ENCODE peak calls at places on chromosomes 7 and 10, in six cellular contexts. T is right lobe of liver; W is endothelial cell of umbilical vein; H is CD4-positive, alpha-beta memory T cell; R is kidney; K is GM23338. O is an unnamed sample. For H3K4me1, the result is how much of the 10 kb centered on the place peaks cover.

GRCh38 chr10:71527135-71527534 is 130.4 kb downstream of the CDH23 start:
- DNase-seq in T (peak), W (no peak), H (no peak), R (peak), K (no peak), O (no peak)

GRCh38 chr7:107236857-107237256 is 68.1 kb downstream of the HBP1 start:
- DNase-seq in T (no peak), W (no peak), H (no peak), R (no peak), K (no peak), O (no peak)

GRCh38 chr7:55438765-55439525 is 73.8 kb downstream of the LANCL2 start:
- DNase-seq in T (no peak), W (peak), H (no peak), R (peak), K (no peak), O (no peak)

GRCh38 chr7:107322015-107322414 is 147.8 kb upstream of the GPR22 start:
- DNase-seq in T (no peak), W (no peak), H (no peak), R (no peak), K (no peak), O (no peak)

GRCh38 chr7:80372415-80372814 is 139.4 kb downstream of the GNAT3 start:
- DNase-seq in T (no peak), W (no peak), H (no peak), R (no peak), K (peak), O (no peak)

GRCh38 chr10:71084061-71084817 is 128.1 kb upstream of the UNC5B start:
- DNase-seq in T (no peak), W (no peak), H (no peak), R (peak), K (no peak), O (no peak)

GRCh38 chr7:121605297-121605640 is 209.2 kb upstream of the FAM3C start:
- DNase-seq in T (no peak), W (no peak), H (no peak), R (no peak), K (no peak), O (no peak)

GRCh38 chr10:123564631-123565030 is 101.5 kb upstream of the GPR26 start:
- DNase-seq in T (no peak), W (no peak), H (no peak), R (no peak), K (no peak), O (no peak)

GRCh38 chr7:54888067-54888735 is 129.2 kb upstream of the SEC61G start:
- DNase-seq in T (peak), W (no peak), H (no peak), R (no peak), K (peak), O (no peak)

GRCh38 chr10:72800000-72800740 is 93.4 kb upstream of the OIT3 start:
- DNase-seq in T (no peak), W (peak), H (no peak), R (no peak), K (peak), O (no peak)

GRCh38 chr10:28903063-28903462 is 225.7 kb downstream of the BAMBI start:
- DNase-seq in T (no peak), W (no peak), H (no peak), R (no peak), K (no peak), O (no peak)

GRCh38 chr10:43284341-43284910 is 17.6 kb upstream of the RASGEF1A start:
- DNase-seq in T (no peak), W (no peak), H (no peak), R (no peak), K (peak), O (no peak)

GRCh38 chr7:1086588-1087461 is 1.1 kb upstream of the GPER1 start:
- DNase-seq in T (peak), W (peak), H (peak), R (peak), K (peak), O (peak)

GRCh38 chr10:91389636-91390512 is 20.3 kb upstream of the HECTD2 start:
- DNase-seq in T (no peak), W (peak), H (peak), R (no peak), K (peak), O (no peak)

GRCh38 chr7:149322737-149323136 is 60.7 kb downstream of the ZNF783 start:
- DNase-seq in T (no peak), W (no peak), H (no peak), R (no peak), K (no peak), O (no peak)

GRCh38 chr10:132643709-132644543 is 106.3 kb downstream of the INPP5A start:
- DNase-seq in T (no peak), W (no peak), H (no peak), R (no peak), K (no peak), O (peak)

GRCh38 chr10:23439920-23440875 is 1.3 kb downstream of the OTUD1 start:
- DNase-seq in T (peak), W (peak), H (no peak), R (peak), K (peak), O (peak)

GRCh38 chr10:46286991-46287693 is at the start of gene ANTXRL:
- DNase-seq in T (no peak), W (no peak), H (no peak), R (no peak), K (no peak), O (no peak)

GRCh38 chr10:70461397-70462348 is 16.9 kb upstream of the PALD1 start:
- DNase-seq in T (peak), W (peak), H (no peak), R (peak), K (peak), O (no peak)

GRCh38 chr10:43822509-43823236 is 174.0 kb upstream of the ZNF32 start:
- DNase-seq in T (no peak), W (no peak), H (no peak), R (no peak), K (no peak), O (no peak)

GRCh38 chr10:118582511-118582910 is 12.9 kb downstream of the PRLHR start:
- DNase-seq in T (no peak), W (no peak), H (no peak), R (no peak), K (no peak), O (no peak)

GRCh38 chr7:150969483-150969874 is 8.6 kb downstream of the KCNH2 start:
- DNase-seq in T (no peak), W (no peak), H (peak), R (no peak), K (no peak), O (no peak)

GRCh38 chr10:101920497-101920896 is 76.9 kb upstream of the KCNIP2 start:
- DNase-seq in T (no peak), W (no peak), H (no peak), R (no peak), K (no peak), O (no peak)

GRCh38 chr10:59382831-59383295 is 20.5 kb upstream of the FAM13C start:
- DNase-seq in T (no peak), W (no peak), H (no peak), R (no peak), K (no peak), O (no peak)

GRCh38 chr7:84022686-84023308 is 171.8 kb downstream of the SEMA3A start:
- DNase-seq in T (no peak), W (no peak), H (no peak), R (no peak), K (no peak), O (no peak)

GRCh38 chr7:128164061-128164954 is 76.8 kb upstream of the LEP start:
- DNase-seq in T (no peak), W (no peak), H (no peak), R (peak), K (peak), O (no peak)

GRCh38 chr10:29113251-29113945 is 175.5 kb upstream of the LYZL1 start:
- DNase-seq in T (no peak), W (peak), H (no peak), R (no peak), K (peak), O (no peak)

GRCh38 chr7:17674166-17674955 is 265.9 kb downstream of the SNX13 start:
- DNase-seq in T (no peak), W (no peak), H (no peak), R (no peak), K (no peak), O (no peak)

GRCh38 chr7:3953133-3953532 is 652.1 kb downstream of the SDK1 start:
- DNase-seq in T (no peak), W (no peak), H (no peak), R (no peak), K (no peak), O (no peak)

GRCh38 chr7:10924370-10924769 is 49.3 kb upstream of the PHF14 start:
- DNase-seq in T (no peak), W (no peak), H (no peak), R (no peak), K (no peak), O (no peak)

GRCh38 chr10:9234191-9234590 is 1179.7 kb downstream of the GATA3 start:
- DNase-seq in T (no peak), W (no peak), H (no peak), R (no peak), K (no peak), O (no peak)

GRCh38 chr10:9230625-9231024 is 1176.1 kb downstream of the GATA3 start:
- DNase-seq in T (no peak), W (no peak), H (no peak), R (no peak), K (no peak), O (no peak)

GRCh38 chr10:9227679-9228365 is 1173.3 kb downstream of the GATA3 start:
- DNase-seq in T (no peak), W (no peak), H (no peak), R (no peak), K (no peak), O (no peak)

GRCh38 chr10:9229702-9230101 is 1175.2 kb downstream of the GATA3 start:
- DNase-seq in T (no peak), W (no peak), H (no peak), R (no peak), K (no peak), O (no peak)

GRCh38 chr10:9228770-9229169 is 1174.3 kb downstream of the GATA3 start:
- DNase-seq in T (no peak), W (no peak), H (no peak), R (no peak), K (no peak), O (no peak)
- H3K4me1 ChIP-seq in T (under half), W (under half), H (under half), R (under half), K (under half), O (under half)

GRCh38 chr10:3853016-3853415 is 68.0 kb upstream of the KLF6 start:
- DNase-seq in T (no peak), W (no peak), H (no peak), R (no peak), K (no peak), O (no peak)
- H3K4me3 ChIP-seq in T (no peak), W (no peak), H (no peak), R (peak), K (no peak), O (no peak)

GRCh38 chr7:135164357-135165021 is 6.0 kb downstream of the CYREN start:
- DNase-seq in T (peak), W (no peak), H (no peak), R (peak), K (no peak), O (no peak)
- H3K4me1 ChIP-seq in T (under half), W (under half), H (under half), R (half or more), K (under half), O (half or more)

GRCh38 chr7:142739927-142740492 is 9.3 kb upstream of the PRSS1 start:
- DNase-seq in T (no peak), W (no peak), H (no peak), R (no peak), K (peak), O (no peak)
- H3K4me3 ChIP-seq in T (no peak), W (no peak), H (no peak), R (no peak), K (no peak), O (no peak)

GRCh38 chr7:90772410-90772809 is 176.3 kb downstream of the CDK14 start:
- DNase-seq in T (no peak), W (no peak), H (no peak), R (no peak), K (no peak), O (no peak)

GRCh38 chr7:90768301-90768700 is 172.2 kb downstream of the CDK14 start:
- DNase-seq in T (no peak), W (no peak), H (no peak), R (no peak), K (no peak), O (no peak)

GRCh38 chr7:90766814-90767564 is 170.9 kb downstream of the CDK14 start:
- DNase-seq in T (peak), W (no peak), H (no peak), R (no peak), K (no peak), O (no peak)

GRCh38 chr7:90771281-90771680 is 175.2 kb downstream of the CDK14 start:
- DNase-seq in T (no peak), W (no peak), H (no peak), R (no peak), K (no peak), O (no peak)

GRCh38 chr7:90769036-90769435 is 172.9 kb downstream of the CDK14 start:
- DNase-seq in T (no peak), W (no peak), H (no peak), R (no peak), K (no peak), O (no peak)
- H3K4me1 ChIP-seq in T (half or more), W (under half), H (under half), R (under half), K (under half), O (under half)

GRCh38 chr10:80472234-80473095 is 18.4 kb downstream of the TSPAN14 start:
- DNase-seq in T (no peak), W (peak), H (peak), R (no peak), K (no peak), O (no peak)
- H3K4me3 ChIP-seq in T (no peak), W (no peak), H (peak), R (no peak), K (no peak), O (no peak)

GRCh38 chr7:159094030-159094740 is 50.5 kb downstream of the VIPR2 start:
- DNase-seq in T (no peak), W (no peak), H (no peak), R (no peak), K (no peak), O (no peak)
- H3K4me1 ChIP-seq in T (under half), W (under half), H (under half), R (under half), K (under half), O (under half)

DNA sequence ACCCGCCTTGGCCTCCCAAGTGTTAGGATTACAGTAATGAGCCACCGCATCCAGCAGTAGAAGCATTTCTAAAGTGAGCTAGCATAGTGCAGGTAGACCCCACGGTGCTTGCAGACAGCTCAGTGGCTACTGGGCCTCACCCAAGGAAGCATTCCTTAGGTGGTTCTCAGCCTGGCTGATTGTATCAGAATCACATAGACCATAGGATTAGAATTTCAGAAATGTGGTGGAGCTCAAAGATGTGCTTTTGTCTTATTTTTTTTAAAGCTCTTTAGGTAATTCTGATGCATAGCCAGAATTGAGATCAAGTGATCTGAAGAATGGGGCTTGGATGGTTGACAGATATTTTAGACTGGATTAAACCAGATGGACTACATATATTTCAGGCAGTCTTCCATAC is 10.9 kb downstream of the ANLN start:
- DNase-seq in T (no peak), W (no peak), H (no peak), R (no peak), K (peak), O (no peak)
- H3K4me3 ChIP-seq in T (no peak), W (no peak), H (no peak), R (no peak), K (no peak), O (no peak)

DNA sequence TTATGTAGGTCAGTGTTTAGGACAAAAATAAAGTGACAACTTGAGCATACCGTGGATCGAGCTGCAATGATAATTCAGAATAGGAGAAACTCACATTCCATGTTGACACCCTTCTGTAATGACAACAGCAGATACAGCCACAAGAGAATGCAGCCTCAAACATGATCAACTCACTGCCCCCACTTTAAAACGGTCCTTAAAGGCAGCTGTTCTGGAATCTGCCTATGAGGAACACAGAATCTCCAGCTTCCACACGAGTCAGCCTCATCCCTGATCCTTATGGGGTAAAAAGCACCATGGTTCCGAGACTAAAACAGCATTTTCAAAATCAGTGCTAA is 32.5 kb upstream of the DAGLB start:
- DNase-seq in T (no peak), W (no peak), H (no peak), R (no peak), K (no peak), O (no peak)
- H3K4me1 ChIP-seq in T (half or more), W (under half), H (half or more), R (under half), K (under half), O (half or more)

GRCh38 chr7:14666913-14667312 is 235.6 kb downstream of the DGKB start:
- DNase-seq in T (no peak), W (no peak), H (no peak), R (no peak), K (no peak), O (no peak)

GRCh38 chr7:14666304-14666703 is 236.2 kb downstream of the DGKB start:
- DNase-seq in T (no peak), W (no peak), H (no peak), R (no peak), K (no peak), O (no peak)
- H3K4me3 ChIP-seq in T (no peak), W (no peak), H (no peak), R (no peak), K (no peak), O (no peak)